ENCODE peak calls at places on chromosomes 1 and 21, in eight cellular contexts. One of them, this sample, is unnamed.

GRCh38 chr1:25647863-25648262 is 31.3 kb downstream of the MAN1C1 start:
- DNase-seq in left lung: no peak
- DNase-seq in lung: no peak
- DNase-seq in SK-N-MC: no peak
- DNase-seq in PC-9: no peak
- DNase-seq in small intestine: no peak
- DNase-seq in MM.1S: no peak
- DNase-seq in Panc1: no peak
- DNase-seq in this sample: no peak

GRCh38 chr1:219536038-219536437 is 76.9 kb downstream of the ZC3H11B start:
- DNase-seq in lung: no peak
- DNase-seq in Panc1: no peak
- DNase-seq in MM.1S: no peak
- DNase-seq in SK-N-MC: no peak
- DNase-seq in small intestine: no peak
- DNase-seq in PC-9: no peak
- DNase-seq in left lung: no peak
- DNase-seq in this sample: no peak

GRCh38 chr1:36557041-36558000 is 74.6 kb upstream of the CSF3R start:
- DNase-seq in PC-9: no peak
- DNase-seq in lung: no peak
- DNase-seq in SK-N-MC: no peak
- DNase-seq in MM.1S: no peak
- DNase-seq in left lung: no peak
- DNase-seq in Panc1: no peak
- DNase-seq in small intestine: no peak
- DNase-seq in this sample: no peak

GRCh38 chr1:161082996-161083742 is 6.2 kb downstream of the NECTIN4 start:
- DNase-seq in lung: peak
- DNase-seq in PC-9: peak
- DNase-seq in SK-N-MC: no peak
- DNase-seq in left lung: peak
- DNase-seq in small intestine: peak
- DNase-seq in Panc1: peak
- DNase-seq in MM.1S: no peak
- DNase-seq in this sample: peak

GRCh38 chr1:116856312-116856711 is 53.4 kb upstream of the PTGFRN start:
- DNase-seq in MM.1S: no peak
- DNase-seq in lung: no peak
- DNase-seq in small intestine: no peak
- DNase-seq in PC-9: no peak
- DNase-seq in Panc1: no peak
- DNase-seq in left lung: no peak
- DNase-seq in SK-N-MC: no peak
- DNase-seq in this sample: no peak

GRCh38 chr21:28636988-28637691 is 355.5 kb downstream of the LTN1 start:
- DNase-seq in PC-9: peak
- DNase-seq in small intestine: no peak
- DNase-seq in lung: no peak
- DNase-seq in left lung: no peak
- DNase-seq in SK-N-MC: no peak
- DNase-seq in Panc1: peak
- DNase-seq in MM.1S: no peak
- DNase-seq in this sample: no peak

GRCh38 chr1:156475568-156476500 is 24.7 kb downstream of the MEF2D start:
- DNase-seq in MM.1S: no peak
- DNase-seq in lung: no peak
- DNase-seq in small intestine: no peak
- DNase-seq in left lung: no peak
- DNase-seq in SK-N-MC: no peak
- DNase-seq in Panc1: no peak
- DNase-seq in PC-9: peak
- DNase-seq in this sample: peak

GRCh38 chr1:85027242-85027983 is 20.9 kb downstream of the MCOLN3 start:
- DNase-seq in Panc1: peak
- DNase-seq in MM.1S: no peak
- DNase-seq in SK-N-MC: no peak
- DNase-seq in PC-9: no peak
- DNase-seq in left lung: no peak
- DNase-seq in small intestine: no peak
- DNase-seq in lung: no peak
- DNase-seq in this sample: no peak

GRCh38 chr21:32867587-32867986 is 96.0 kb upstream of the PAXBP1 start:
- DNase-seq in SK-N-MC: no peak
- DNase-seq in lung: no peak
- DNase-seq in small intestine: no peak
- DNase-seq in left lung: no peak
- DNase-seq in Panc1: no peak
- DNase-seq in MM.1S: no peak
- DNase-seq in PC-9: no peak
- DNase-seq in this sample: no peak

GRCh38 chr1:64490204-64490818 is 20.4 kb downstream of the CACHD1 start:
- DNase-seq in PC-9: no peak
- DNase-seq in Panc1: no peak
- DNase-seq in MM.1S: no peak
- DNase-seq in small intestine: peak
- DNase-seq in left lung: no peak
- DNase-seq in SK-N-MC: no peak
- DNase-seq in lung: no peak
- DNase-seq in this sample: no peak

GRCh38 chr1:4027492-4028138 is 127.5 kb upstream of the C1orf174 start:
- DNase-seq in MM.1S: peak
- DNase-seq in lung: no peak
- DNase-seq in PC-9: no peak
- DNase-seq in left lung: peak
- DNase-seq in Panc1: no peak
- DNase-seq in small intestine: no peak
- DNase-seq in SK-N-MC: no peak
- DNase-seq in this sample: no peak

GRCh38 chr1:23793018-23793781 is 2.3 kb downstream of the LYPLA2 start:
- DNase-seq in left lung: peak
- DNase-seq in lung: peak
- DNase-seq in Panc1: no peak
- DNase-seq in MM.1S: no peak
- DNase-seq in small intestine: peak
- DNase-seq in SK-N-MC: no peak
- DNase-seq in PC-9: no peak
- DNase-seq in this sample: no peak

GRCh38 chr1:46537651-46538050 is 13.8 kb downstream of the KNCN start:
- DNase-seq in SK-N-MC: no peak
- DNase-seq in Panc1: no peak
- DNase-seq in left lung: no peak
- DNase-seq in small intestine: no peak
- DNase-seq in PC-9: peak
- DNase-seq in MM.1S: no peak
- DNase-seq in lung: no peak
- DNase-seq in this sample: no peak

GRCh38 chr1:1196431-1197187 is 9.8 kb downstream of the TNFRSF18 start:
- DNase-seq in MM.1S: no peak
- DNase-seq in lung: no peak
- DNase-seq in left lung: peak
- DNase-seq in Panc1: no peak
- DNase-seq in PC-9: no peak
- DNase-seq in small intestine: no peak
- DNase-seq in SK-N-MC: no peak
- DNase-seq in this sample: peak

GRCh38 chr1:16980473-16981268 is at the start of gene MFAP2:
- DNase-seq in Panc1: no peak
- DNase-seq in PC-9: no peak
- DNase-seq in SK-N-MC: no peak
- DNase-seq in lung: no peak
- DNase-seq in small intestine: no peak
- DNase-seq in MM.1S: no peak
- DNase-seq in left lung: peak
- DNase-seq in this sample: no peak

GRCh38 chr1:16978589-16979474 is 1.6 kb downstream of the MFAP2 start:
- DNase-seq in PC-9: no peak
- DNase-seq in SK-N-MC: no peak
- DNase-seq in Panc1: no peak
- DNase-seq in MM.1S: no peak
- DNase-seq in lung: no peak
- DNase-seq in small intestine: no peak
- DNase-seq in left lung: no peak
- DNase-seq in this sample: peak

GRCh38 chr1:16983649-16984048 is 3.2 kb upstream of the MFAP2 start:
- DNase-seq in MM.1S: no peak
- DNase-seq in PC-9: no peak
- DNase-seq in lung: no peak
- DNase-seq in left lung: no peak
- DNase-seq in small intestine: no peak
- DNase-seq in SK-N-MC: no peak
- DNase-seq in Panc1: no peak
- DNase-seq in this sample: no peak

GRCh38 chr1:16979475-16980327 is 719 bp downstream of the MFAP2 start:
- DNase-seq in lung: no peak
- DNase-seq in small intestine: no peak
- DNase-seq in left lung: no peak
- DNase-seq in MM.1S: no peak
- DNase-seq in PC-9: no peak
- DNase-seq in Panc1: no peak
- DNase-seq in SK-N-MC: no peak
- DNase-seq in this sample: no peak

GRCh38 chr1:16981269-16981849 is 939 bp upstream of the MFAP2 start:
- DNase-seq in left lung: no peak
- DNase-seq in lung: no peak
- DNase-seq in SK-N-MC: no peak
- DNase-seq in small intestine: no peak
- DNase-seq in MM.1S: no peak
- DNase-seq in PC-9: no peak
- DNase-seq in Panc1: no peak
- DNase-seq in this sample: no peak
- H3K27ac ChIP-seq in left lung: no peak
- H3K27ac ChIP-seq in lung: no peak
- H3K27ac ChIP-seq in SK-N-MC: no peak
- H3K27ac ChIP-seq in small intestine: no peak
- H3K27ac ChIP-seq in MM.1S: no peak
- H3K27ac ChIP-seq in PC-9: no peak
- H3K27ac ChIP-seq in Panc1: no peak
- H3K27ac ChIP-seq in this sample: no peak

DNA sequence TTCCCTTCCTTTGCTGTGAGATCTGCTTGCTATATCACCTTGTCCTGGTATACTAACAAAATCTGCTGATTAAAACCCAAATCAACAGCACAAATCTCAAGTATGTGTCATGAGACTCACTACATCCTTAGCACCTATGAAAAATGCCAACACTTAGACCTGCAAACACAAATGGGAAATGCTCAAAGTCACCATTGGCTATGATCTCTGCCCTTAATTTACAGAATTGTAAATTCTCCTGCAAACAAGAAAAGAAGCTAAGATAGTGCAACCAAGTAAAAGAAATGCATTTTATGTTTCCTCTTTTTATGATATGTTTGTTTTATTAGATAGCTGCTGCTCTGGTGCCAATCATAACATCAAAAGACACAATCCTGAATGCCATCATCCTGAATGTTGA is 80.8 kb downstream of the DISC1 start:
- DNase-seq in lung: no peak
- DNase-seq in Panc1: no peak
- DNase-seq in PC-9: no peak
- DNase-seq in small intestine: no peak
- DNase-seq in left lung: no peak
- DNase-seq in MM.1S: no peak
- DNase-seq in SK-N-MC: no peak
- DNase-seq in this sample: no peak
- H3K27ac ChIP-seq in lung: no peak
- H3K27ac ChIP-seq in Panc1: no peak
- H3K27ac ChIP-seq in PC-9: no peak
- H3K27ac ChIP-seq in small intestine: no peak
- H3K27ac ChIP-seq in left lung: no peak
- H3K27ac ChIP-seq in MM.1S: no peak
- H3K27ac ChIP-seq in SK-N-MC: no peak
- H3K27ac ChIP-seq in this sample: no peak

DNA sequence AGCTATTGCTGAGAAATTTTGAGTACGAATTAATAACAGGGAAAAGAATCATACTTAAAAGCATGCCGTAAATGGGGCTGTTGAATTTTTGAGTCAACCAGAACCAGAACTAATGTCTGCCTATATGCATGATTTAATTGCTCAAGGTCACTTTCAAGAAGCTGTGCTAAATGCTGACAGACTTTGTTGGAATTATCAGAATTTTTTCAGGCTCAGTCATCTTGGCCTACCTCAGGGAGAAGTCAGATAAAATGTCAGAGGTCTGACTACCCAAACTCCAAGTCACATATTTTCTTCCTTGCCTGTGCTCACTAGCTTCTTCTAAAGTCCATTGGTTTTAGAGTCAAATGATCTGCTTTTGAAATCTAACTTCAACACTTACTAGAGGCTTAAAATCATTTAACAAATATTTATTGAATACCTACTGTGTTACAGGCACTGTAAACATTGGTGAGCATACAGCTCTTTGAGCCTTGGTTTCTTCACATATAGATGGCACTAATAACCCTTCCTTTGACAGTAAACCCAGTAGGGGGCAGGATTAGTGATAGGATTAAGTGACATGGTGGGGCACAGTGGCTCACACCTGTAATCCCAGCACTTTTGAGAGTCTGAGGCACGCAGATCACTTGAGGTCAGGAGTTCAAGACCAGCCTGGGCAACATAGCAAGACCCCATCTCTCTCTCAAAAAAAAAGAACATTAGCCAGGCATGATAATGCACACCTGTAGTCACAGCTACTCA is 121.2 kb upstream of the SLC44A3 start:
- DNase-seq in small intestine: no peak
- DNase-seq in SK-N-MC: no peak
- DNase-seq in left lung: no peak
- DNase-seq in PC-9: no peak
- DNase-seq in lung: no peak
- DNase-seq in Panc1: no peak
- DNase-seq in MM.1S: no peak
- DNase-seq in this sample: no peak
- H3K27ac ChIP-seq in small intestine: peak
- H3K27ac ChIP-seq in SK-N-MC: no peak
- H3K27ac ChIP-seq in left lung: no peak
- H3K27ac ChIP-seq in PC-9: peak
- H3K27ac ChIP-seq in lung: no peak
- H3K27ac ChIP-seq in Panc1: no peak
- H3K27ac ChIP-seq in MM.1S: no peak
- H3K27ac ChIP-seq in this sample: no peak

GRCh38 chr1:167631386-167631941 is 1.4 kb downstream of the RCSD1 start:
- DNase-seq in left lung: no peak
- DNase-seq in PC-9: no peak
- DNase-seq in small intestine: no peak
- DNase-seq in lung: no peak
- DNase-seq in SK-N-MC: no peak
- DNase-seq in MM.1S: no peak
- DNase-seq in Panc1: no peak
- DNase-seq in this sample: no peak
- H3K27ac ChIP-seq in left lung: peak
- H3K27ac ChIP-seq in PC-9: no peak
- H3K27ac ChIP-seq in small intestine: peak
- H3K27ac ChIP-seq in lung: peak
- H3K27ac ChIP-seq in SK-N-MC: no peak
- H3K27ac ChIP-seq in MM.1S: peak
- H3K27ac ChIP-seq in Panc1: no peak
- H3K27ac ChIP-seq in this sample: no peak